ENCODE peak calls at places on chromosomes 2 and 18, in four cellular contexts. Z is SK-N-SH, R is OCI-LY7, Y is PC-3. U is an unnamed sample.

GRCh38 chr2:180692322-180692721 is 288.1 kb upstream of the UBE2E3 start:
- DNase-seq in Y (peak; percentile 92), Z (no peak), R (no peak), U (no peak)

GRCh38 chr18:78480531-78481054 is 499.0 kb upstream of the SALL3 start:
- DNase-seq in R (no peak), Z (no peak), Y (no peak), U (no peak)

GRCh38 chr2:64735504-64735903 is 81.8 kb upstream of the SERTAD2 start:
- DNase-seq in Y (no peak), Z (no peak), R (no peak), U (no peak)

GRCh38 chr2:72300147-72300684 is 152.6 kb upstream of the CYP26B1 start:
- DNase-seq in R (no peak), Y (no peak), Z (no peak), U (peak; percentile 2)

GRCh38 chr2:3587432-3587831 is 7.5 kb upstream of the COLEC11 start:
- DNase-seq in Z (no peak), Y (peak; percentile 43), R (no peak), U (no peak)

GRCh38 chr18:45652703-45653490 is 37.6 kb downstream of the SLC14A2 start:
- DNase-seq in Y (peak; percentile 42), R (no peak), Z (no peak), U (no peak)

GRCh38 chr2:2674836-2675235 is 343.8 kb upstream of the MYT1L start:
- DNase-seq in Y (no peak), R (no peak), Z (no peak), U (no peak)

GRCh38 chr2:58769494-58770239 is 528.5 kb upstream of the FANCL start:
- DNase-seq in Y (no peak), Z (no peak), R (no peak), U (no peak)

GRCh38 chr2:227472265-227473018 is 486 bp downstream of the AGFG1 start:
- DNase-seq in R (peak; percentile 61), Y (peak; percentile 12), Z (peak; percentile 88), U (peak; percentile 36)

GRCh38 chr18:66558773-66559172 is 45.1 kb downstream of the CDH19 start:
- DNase-seq in Y (peak; percentile 67), Z (no peak), R (no peak), U (no peak)

GRCh38 chr18:79965119-79965902 is 868 bp downstream of the HSBP1L1 start:
- DNase-seq in Y (peak; percentile 72), Z (peak; percentile 58), R (no peak), U (peak; percentile 62)

GRCh38 chr2:38750011-38750792 is 959 bp downstream of the SRSF7 start:
- DNase-seq in R (peak; percentile 66), Y (peak; percentile 43), Z (peak; percentile 79), U (no peak)

GRCh38 chr2:57497489-57498096 is 549.0 kb upstream of the VRK2 start:
- DNase-seq in R (peak; percentile 45), Z (peak; percentile 35), Y (peak; percentile 73), U (peak; percentile 82)

GRCh38 chr2:37388074-37388473 is 43.6 kb downstream of the QPCT start:
- DNase-seq in Z (no peak), Y (peak; percentile 76), R (no peak), U (no peak)

GRCh38 chr2:200483729-200484198 is 26.1 kb downstream of the KCTD18 start:
- DNase-seq in Z (peak; percentile 34), R (peak; percentile 57), Y (peak; percentile 85), U (peak; percentile 88)

GRCh38 chr18:26192233-26192632 is 34.0 kb upstream of the TAF4B start:
- DNase-seq in R (no peak), Z (no peak), Y (no peak), U (no peak)

GRCh38 chr2:240553956-240554480 is 3.8 kb downstream of the ANKMY1 start:
- DNase-seq in Z (no peak), Y (no peak), R (no peak), U (no peak)

DNA sequence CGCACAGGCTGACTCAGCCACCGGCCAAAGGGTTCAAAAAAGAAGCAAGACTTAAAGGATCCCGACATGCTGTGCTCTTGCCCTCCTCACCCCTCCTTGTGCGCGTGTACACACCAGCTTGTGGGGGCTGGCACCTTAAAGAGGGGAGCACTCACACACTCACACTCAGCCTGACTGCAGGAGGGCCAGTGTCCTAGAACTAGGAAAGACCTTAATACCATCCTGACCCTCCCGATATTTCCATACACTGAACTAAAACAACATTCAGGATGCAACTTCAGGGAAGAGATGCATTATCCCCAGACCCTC is 5.6 kb downstream of the PKDCC start:
- DNase-seq in Z (no peak), Y (no peak), R (no peak), U (no peak)
- H3K4me3 ChIP-seq in Z (no peak overlapping the region), Y (no peak overlapping the region), R (no peak overlapping the region), U (no peak overlapping the region)

DNA sequence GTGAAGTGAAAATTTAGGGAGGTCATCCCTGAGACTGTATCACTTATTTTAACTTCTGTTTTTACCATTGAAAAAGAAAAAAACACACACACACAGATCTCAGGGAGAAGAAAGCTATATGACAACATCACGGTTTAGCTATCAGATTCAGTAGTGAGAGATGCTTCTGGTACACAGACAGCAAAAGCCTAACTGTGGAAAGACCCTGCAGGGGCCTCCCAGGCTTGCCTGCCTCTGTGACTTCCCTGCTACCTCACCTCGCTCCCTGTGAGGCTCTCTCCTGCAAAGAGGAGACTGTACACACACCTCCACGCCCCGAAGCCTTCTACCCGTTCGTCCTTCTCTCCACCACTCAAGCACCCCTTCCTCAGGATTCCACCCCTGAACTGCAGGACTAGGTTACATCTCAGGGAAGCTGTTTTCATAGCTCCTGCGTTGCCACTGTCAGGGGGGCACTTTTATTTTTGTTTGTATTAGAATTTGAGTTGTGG is 86.3 kb downstream of the EPB41L3 start:
- DNase-seq in R (no peak), Z (no peak), Y (no peak), U (no peak)
- H3K9me2 ChIP-seq in R (no peaks in the 10 kb centered on the region), Z (no peaks in the 10 kb centered on the region), Y (no peaks in the 10 kb centered on the region), U (no peaks in the 10 kb centered on the region)

GRCh38 chr2:179595284-179595683 is 266.1 kb downstream of the ZNF385B start:
- DNase-seq in Y (peak; percentile 29), R (no peak), Z (no peak), U (peak; percentile 46)
- TF ChIP-seq CTCF in Y (peak; percentile 39), R (peak; percentile 30), Z (peak; percentile 17), U (peak; percentile 65)

GRCh38 chr18:21261352-21261751 is 19.3 kb downstream of the GREB1L start:
- DNase-seq in Z (no peak), R (no peak), Y (no peak), U (no peak)
- H3K4me3 ChIP-seq in Z (no peak overlapping the region), R (no peak overlapping the region), Y (no peak overlapping the region), U (no peak overlapping the region)